ENCODE peak calls at places on chromosomes 3 and 15, in eight cellular contexts. V, G, X, U, D, A, K and Z are unnamed samples.

GRCh38 chr3:22361465-22361864 is 610.5 kb upstream of the ZNF385D start:
- DNase-seq in X (no peak), V (no peak), U (no peak), A (no peak), D (no peak), K (no peak), G (no peak), Z (no peak)

GRCh38 chr15:58666957-58667356 is 82.5 kb downstream of the ADAM10 start:
- DNase-seq in V (no peak), U (no peak), X (no peak), D (no peak), A (no peak), K (no peak), G (no peak), Z (no peak)

GRCh38 chr15:28886431-28887343 is 913 bp downstream of the APBA2 start:
- DNase-seq in D (peak), U (no peak), X (no peak), G (no peak), A (no peak), V (no peak), K (no peak), Z (no peak)

GRCh38 chr3:153768559-153769469 is 352.4 kb upstream of the ARHGEF26 start:
- DNase-seq in G (peak), D (peak), X (no peak), A (peak), V (peak), K (peak), U (no peak), Z (no peak)

GRCh38 chr15:26841941-26842340 is 24.9 kb upstream of the GABRA5 start:
- DNase-seq in K (no peak), G (no peak), V (no peak), D (no peak), U (no peak), X (no peak), A (no peak), Z (no peak)

GRCh38 chr15:90101130-90101968 is 919 bp downstream of the IDH2 start:
- DNase-seq in K (peak), X (peak), U (no peak), V (no peak), A (peak), D (peak), G (peak), Z (no peak)

GRCh38 chr3:119825820-119826219 is 43.9 kb downstream of the NR1I2 start:
- DNase-seq in A (no peak), X (no peak), K (no peak), U (no peak), D (no peak), G (no peak), V (no peak), Z (no peak)

GRCh38 chr15:68818088-68818670 is 2.5 kb downstream of the ANP32A start:
- DNase-seq in A (peak), G (peak), X (peak), D (peak), K (peak), U (peak), V (peak), Z (no peak)

GRCh38 chr3:171480526-171480925 is 20.3 kb upstream of the TNIK start:
- DNase-seq in V (no peak), K (no peak), G (no peak), D (no peak), U (no peak), A (no peak), X (no peak), Z (no peak)

GRCh38 chr3:115827494-115827893 is 204.2 kb downstream of the GAP43 start:
- DNase-seq in X (no peak), G (no peak), U (no peak), V (no peak), A (no peak), K (no peak), D (no peak), Z (no peak)

GRCh38 chr15:45307230-45307924 is 55.3 kb downstream of the SLC28A2 start:
- DNase-seq in V (no peak), D (peak), K (no peak), A (no peak), U (no peak), X (no peak), G (no peak), Z (no peak)

GRCh38 chr3:112048911-112049310 is 14.4 kb downstream of the TMPRSS7 start:
- DNase-seq in G (no peak), D (no peak), K (no peak), A (no peak), X (peak), V (no peak), U (no peak), Z (no peak)

GRCh38 chr3:90052425-90052950 is 945.1 kb downstream of the EPHA3 start:
- DNase-seq in X (no peak), D (no peak), V (no peak), K (no peak), U (no peak), A (no peak), G (no peak), Z (no peak)

GRCh38 chr3:133360476-133360875 is 39.4 kb upstream of the BFSP2 start:
- DNase-seq in U (no peak), X (no peak), A (no peak), K (no peak), G (no peak), D (no peak), V (no peak), Z (peak)

GRCh38 chr3:67044295-67044694 is 46.2 kb downstream of the KBTBD8 start:
- DNase-seq in A (no peak), X (no peak), V (no peak), D (no peak), G (no peak), U (no peak), K (no peak), Z (no peak)

GRCh38 chr3:67719333-67719732 is 64.9 kb upstream of the SUCLG2 start:
- DNase-seq in X (no peak), V (no peak), K (no peak), A (no peak), G (no peak), D (no peak), U (no peak), Z (no peak)

GRCh38 chr3:177514341-177515193 is 317.3 kb upstream of the TBL1XR1 start:
- DNase-seq in V (no peak), D (no peak), U (no peak), G (no peak), K (no peak), A (no peak), X (no peak), Z (no peak)

GRCh38 chr3:30473374-30474051 is 132.9 kb upstream of the TGFBR2 start:
- DNase-seq in D (no peak), K (peak), X (no peak), A (peak), G (peak), V (no peak), U (peak), Z (no peak)

GRCh38 chr15:59994855-59995557 is 9.1 kb upstream of the FOXB1 start:
- DNase-seq in U (no peak), K (no peak), X (no peak), G (no peak), A (no peak), D (peak), V (no peak), Z (no peak)

GRCh38 chr3:143832433-143832832 is 15.8 kb downstream of the SLC9A9 start:
- DNase-seq in V (no peak), G (no peak), A (no peak), U (no peak), D (no peak), X (no peak), K (no peak), Z (no peak)

GRCh38 chr15:64430000-64430735 is 30.2 kb upstream of the ZNF609 start:
- DNase-seq in K (peak), G (peak), X (no peak), A (peak), V (no peak), U (no peak), D (no peak), Z (no peak)

GRCh38 chr3:122392868-122393844 is 9.2 kb downstream of the FAM162A start:
- DNase-seq in D (peak), K (no peak), X (no peak), V (peak), G (no peak), U (no peak), A (no peak), Z (no peak)

GRCh38 chr3:14424711-14425573 is 22.5 kb downstream of the SLC6A6 start:
- DNase-seq in K (no peak), U (no peak), A (peak), X (no peak), D (no peak), V (no peak), G (no peak), Z (no peak)

GRCh38 chr3:149657458-149657795 is 398 bp downstream of the WWTR1 start:
- DNase-seq in A (peak), V (peak), U (peak), G (no peak), X (peak), D (no peak), K (peak), Z (no peak)

GRCh38 chr3:127770671-127771370 is 51.5 kb downstream of the MGLL start:
- DNase-seq in V (no peak), K (no peak), G (no peak), D (no peak), A (no peak), U (no peak), X (no peak), Z (no peak)

GRCh38 chr3:40741729-40742128 is 217.0 kb downstream of the ZNF621 start:
- DNase-seq in G (peak), U (no peak), X (no peak), V (no peak), K (peak), A (no peak), D (no peak), Z (no peak)

DNA sequence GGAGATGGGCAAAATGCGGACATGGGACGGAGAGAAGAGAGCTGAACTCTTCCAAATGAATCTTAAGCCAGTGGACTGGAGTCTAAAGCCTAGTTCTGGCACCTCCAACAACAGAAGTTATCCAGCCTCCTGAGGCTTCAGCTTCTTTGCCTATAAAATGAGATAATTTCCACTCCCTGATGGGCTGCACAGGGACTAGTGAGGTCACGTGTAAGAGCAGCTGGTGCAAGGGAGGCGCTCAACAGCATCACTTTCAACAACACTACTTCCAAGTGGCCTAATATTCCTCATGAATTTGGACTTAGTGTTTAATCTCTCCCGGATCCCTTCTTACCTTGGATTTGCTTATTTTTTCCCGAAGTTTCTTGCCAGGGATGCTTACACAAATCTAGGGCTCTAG is 8.7 kb downstream of the CXCR6 start:
- DNase-seq in X (no peak), A (no peak), D (no peak), U (no peak), K (no peak), G (no peak), V (no peak), Z (no peak)
- H3K27ac ChIP-seq in X (no peak), A (no peak), D (no peak), U (no peak), K (no peak), G (no peak), V (no peak), Z (no peak)

GRCh38 chr15:73753250-73754130 is at the start of gene INSYN1:
- DNase-seq in A (peak), X (peak), U (peak), D (peak), V (peak), G (peak), K (peak), Z (no peak)
- TF ChIP-seq EP300 in A (no peak), X (no peak), U (no peak), D (no peak), V (no peak), G (no peak), K (no peak), Z (no peak)

DNA sequence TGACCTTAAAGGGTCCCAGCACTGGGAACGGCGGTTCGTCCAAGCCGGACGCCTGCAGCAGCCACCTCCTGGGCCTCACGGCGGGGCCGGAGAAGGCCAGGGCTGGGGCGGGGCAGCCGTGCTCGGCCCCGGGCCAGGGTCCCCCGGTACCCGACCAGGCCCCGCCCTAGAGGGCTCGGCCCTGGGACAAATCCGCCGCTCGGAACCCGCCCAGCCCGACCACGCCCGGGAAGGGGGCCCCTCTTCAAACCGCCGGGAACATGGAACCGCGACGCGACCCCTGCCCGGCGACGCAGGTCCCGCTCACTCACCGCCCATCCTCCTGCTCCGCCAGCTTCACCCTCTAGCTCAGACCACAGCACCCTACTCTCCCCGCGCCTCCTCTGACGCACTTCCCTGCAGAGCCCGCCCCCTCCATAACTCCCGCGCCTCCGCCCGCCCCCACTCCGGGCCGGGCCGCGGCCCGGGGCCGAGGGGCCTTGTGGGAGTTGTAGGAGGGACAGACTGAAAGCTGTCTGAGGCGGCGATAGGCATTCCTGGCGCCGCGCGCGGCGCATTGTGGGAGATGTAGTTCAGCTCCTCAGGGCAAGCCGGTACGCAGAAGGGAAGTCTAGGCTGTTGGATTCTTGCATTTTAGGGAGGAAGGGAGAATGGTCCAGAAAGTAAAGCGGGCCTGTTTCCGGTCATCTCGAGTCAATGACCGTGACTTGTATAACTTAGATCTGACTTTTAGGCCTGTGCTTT is at the start of gene CLDND1:
- DNase-seq in G (peak), A (peak), X (peak), V (peak), D (peak), K (peak), U (peak), Z (peak)
- H3K27ac ChIP-seq in G (peak), A (peak), X (peak), V (peak), D (peak), K (peak), U (peak), Z (peak)

GRCh38 chr3:65672071-65672470 is 366.6 kb downstream of the MAGI1 start:
- DNase-seq in G (no peak), A (no peak), D (no peak), V (no peak), K (no peak), U (no peak), X (no peak), Z (no peak)

GRCh38 chr3:65671004-65671403 is 367.7 kb downstream of the MAGI1 start:
- DNase-seq in V (no peak), D (no peak), G (no peak), X (no peak), K (no peak), A (no peak), U (no peak), Z (peak)

GRCh38 chr3:65676592-65676991 is 362.1 kb downstream of the MAGI1 start:
- DNase-seq in K (no peak), A (no peak), X (no peak), G (no peak), V (no peak), U (no peak), D (no peak), Z (no peak)

GRCh38 chr3:65669163-65669875 is 369.4 kb downstream of the MAGI1 start:
- DNase-seq in X (no peak), V (no peak), A (no peak), G (no peak), D (no peak), K (no peak), U (no peak), Z (no peak)

DNA sequence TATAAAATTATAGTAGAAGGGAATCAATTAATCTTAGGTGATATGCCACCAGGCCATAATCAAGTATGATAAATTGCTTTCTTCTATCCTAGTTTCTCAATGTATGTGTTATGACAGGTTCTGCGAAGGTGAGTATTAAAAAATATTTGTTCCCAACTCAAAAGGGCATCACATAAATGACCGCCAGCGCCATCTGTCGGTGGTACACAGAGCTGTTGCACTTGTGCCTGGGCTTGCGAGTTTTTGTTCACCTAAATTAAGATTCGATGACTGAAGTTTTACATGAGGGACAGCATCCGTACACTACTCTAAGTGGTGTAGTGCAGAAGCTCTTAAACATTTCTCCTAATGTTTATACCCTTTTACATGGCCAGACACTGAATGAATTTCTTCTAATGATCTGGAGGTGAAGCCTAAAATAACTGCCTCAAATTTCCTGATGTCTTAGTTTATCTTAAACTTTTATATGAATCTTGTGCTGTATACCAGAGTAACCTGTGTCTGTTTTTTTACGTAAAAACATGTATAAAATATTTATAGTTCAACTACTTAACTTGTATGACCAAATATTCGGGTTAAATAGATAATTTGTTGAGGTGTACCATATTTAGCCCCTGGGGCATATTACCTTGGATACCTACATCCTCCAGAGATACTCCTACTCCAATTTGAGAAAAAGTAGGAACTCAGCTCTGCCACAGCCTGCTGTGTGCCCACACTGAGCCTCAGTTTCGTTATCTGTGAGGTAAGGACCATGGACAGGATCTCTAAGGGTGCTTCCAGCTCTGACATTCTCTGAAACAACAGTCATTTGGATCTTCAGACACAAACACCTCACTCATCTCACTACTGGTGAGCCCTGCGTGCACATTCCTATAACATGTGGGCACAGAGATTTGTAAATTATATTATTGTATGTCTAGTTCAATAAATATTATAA is 365.6 kb downstream of the MAGI1 start:
- DNase-seq in A (peak), D (peak), G (peak), X (peak), V (peak), U (peak), K (peak), Z (no peak)
- TF ChIP-seq EP300 in A (no peak), D (no peak), G (no peak), X (no peak), V (no peak), U (no peak), K (no peak), Z (no peak)

DNA sequence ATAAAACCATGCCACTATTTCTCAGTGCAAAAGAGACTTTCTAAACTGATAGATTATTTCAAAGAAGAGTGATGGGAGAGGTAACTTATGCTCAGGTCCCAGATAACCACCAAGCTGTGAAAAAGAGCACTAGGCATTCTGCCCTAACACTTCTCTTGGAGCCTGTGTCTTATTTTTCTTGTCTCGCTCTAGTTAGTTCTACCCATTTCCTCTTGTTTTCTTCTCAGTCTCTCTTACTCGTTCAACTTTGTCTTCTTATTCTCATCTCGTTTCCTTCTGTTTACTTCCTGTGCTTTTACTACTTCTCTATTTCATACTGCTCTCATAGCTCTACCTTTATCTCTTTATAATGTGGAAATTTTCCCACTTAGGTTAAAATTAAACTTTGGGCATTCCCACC is 91.8 kb upstream of the CGNL1 start:
- DNase-seq in D (no peak), A (no peak), U (no peak), X (no peak), K (no peak), G (no peak), V (no peak), Z (no peak)
- H3K27ac ChIP-seq in D (no peak), A (no peak), U (peak), X (no peak), K (no peak), G (no peak), V (no peak), Z (no peak)

DNA sequence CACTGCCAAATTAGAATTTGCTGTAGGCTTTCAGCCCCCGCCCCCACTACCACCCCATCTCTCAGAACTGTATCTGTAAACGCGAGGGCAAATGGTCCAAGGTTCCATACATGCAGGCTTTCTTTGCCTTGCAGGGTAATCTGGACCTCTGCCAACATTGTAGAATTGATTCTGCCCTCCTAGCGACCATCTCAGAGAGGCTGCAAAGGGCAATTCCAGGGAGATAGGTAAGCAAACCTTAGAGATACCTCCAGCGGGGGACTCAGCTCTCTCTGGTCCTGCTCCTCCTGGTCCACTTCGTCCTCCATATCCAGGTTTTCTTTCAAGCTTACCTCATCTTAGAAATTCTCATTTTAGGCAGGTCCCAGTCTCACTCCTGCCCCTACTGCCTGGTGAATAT is 64.4 kb downstream of the SLMAP start:
- DNase-seq in V (no peak), A (no peak), D (no peak), G (no peak), U (no peak), K (no peak), X (no peak), Z (no peak)
- TF ChIP-seq EP300 in V (no peak), A (no peak), D (no peak), G (no peak), U (no peak), K (no peak), X (no peak), Z (no peak)

GRCh38 chr3:49411968-49412631 is at the start of the genes RHOA and TCTA:
- DNase-seq in D (peak), X (peak), V (peak), U (peak), A (peak), G (peak), K (peak), Z (peak)

GRCh38 chr3:49414753-49415152 is 2.5 kb downstream of the TCTA start:
- DNase-seq in X (no peak), V (no peak), K (no peak), D (no peak), G (no peak), U (no peak), A (no peak), Z (no peak)

GRCh38 chr3:49412632-49413337 is 562 bp downstream of the TCTA start:
- DNase-seq in X (no peak), V (no peak), G (no peak), A (no peak), K (no peak), U (no peak), D (no peak), Z (no peak)

GRCh38 chr3:49411550-49411967 is 217 bp downstream of the RHOA start:
- DNase-seq in X (peak), U (peak), A (peak), V (no peak), K (peak), G (peak), D (peak), Z (no peak)

GRCh38 chr3:49413338-49413734 is 1.1 kb downstream of the TCTA start:
- DNase-seq in K (no peak), V (no peak), A (no peak), U (no peak), D (no peak), G (no peak), X (no peak), Z (no peak)
- H3K27ac ChIP-seq in K (no peak), V (peak), A (peak), U (peak), D (no peak), G (peak), X (peak), Z (peak)